ENCODE peak calls at places on chromosome 17, in four cellular contexts. One of them, this sample, is unnamed.
A peak's percentile ranks its signal among the peaks of the same experiment; 100 is the strongest.

GRCh38 chr17:17131876-17132275 is 74.3 kb downstream of the PLD6 start:
- DNase-seq in transverse colon: no peak
- DNase-seq in right lobe of liver: peak; percentile 17
- DNase-seq in A549: no peak
- DNase-seq in this sample: no peak

GRCh38 chr17:32350662-32351418 is 883 bp downstream of the ZNF207 start:
- DNase-seq in A549: no peak
- DNase-seq in right lobe of liver: no peak
- DNase-seq in transverse colon: peak; percentile 33
- DNase-seq in this sample: peak; percentile 78

GRCh38 chr17:32658470-32659418 is 172.0 kb downstream of the CDK5R1 start:
- DNase-seq in right lobe of liver: no peak
- DNase-seq in A549: no peak
- DNase-seq in transverse colon: no peak
- DNase-seq in this sample: no peak

GRCh38 chr17:45775148-45775547 is 9.0 kb upstream of the CRHR1 start:
- DNase-seq in right lobe of liver: no peak
- DNase-seq in transverse colon: no peak
- DNase-seq in A549: no peak
- DNase-seq in this sample: no peak

GRCh38 chr17:4986403-4986802 is 1.1 kb downstream of the CAMTA2 start:
- DNase-seq in right lobe of liver: no peak
- DNase-seq in A549: no peak
- DNase-seq in transverse colon: peak; percentile 37
- DNase-seq in this sample: no peak

GRCh38 chr17:55783684-55784245 is 32.9 kb downstream of the PCTP start:
- DNase-seq in A549: no peak
- DNase-seq in right lobe of liver: no peak
- DNase-seq in transverse colon: peak; percentile 46
- DNase-seq in this sample: peak; percentile 57

GRCh38 chr17:13024033-13024432 is 6.2 kb upstream of the ELAC2 start:
- DNase-seq in right lobe of liver: no peak
- DNase-seq in A549: no peak
- DNase-seq in transverse colon: no peak
- DNase-seq in this sample: no peak

GRCh38 chr17:74907012-74907411 is 13.6 kb upstream of the FADS6 start:
- DNase-seq in transverse colon: no peak
- DNase-seq in A549: no peak
- DNase-seq in right lobe of liver: no peak
- DNase-seq in this sample: no peak

GRCh38 chr17:69773081-69773480 is 301.9 kb upstream of the KCNJ16 start:
- DNase-seq in transverse colon: no peak
- DNase-seq in right lobe of liver: no peak
- DNase-seq in A549: no peak
- DNase-seq in this sample: no peak

GRCh38 chr17:75394332-75394918 is 11.1 kb downstream of the GRB2 start:
- DNase-seq in right lobe of liver: no peak
- DNase-seq in transverse colon: no peak
- DNase-seq in A549: no peak
- DNase-seq in this sample: no peak

GRCh38 chr17:49061524-49061943 is 64.3 kb downstream of the IGF2BP1 start:
- DNase-seq in A549: no peak
- DNase-seq in right lobe of liver: no peak
- DNase-seq in transverse colon: no peak
- DNase-seq in this sample: no peak

GRCh38 chr17:82926081-82926480 is 86.3 kb upstream of the ZNF750 start:
- DNase-seq in right lobe of liver: peak; percentile 14
- DNase-seq in transverse colon: no peak
- DNase-seq in A549: no peak
- DNase-seq in this sample: no peak

GRCh38 chr17:80263253-80264047 is 2.8 kb downstream of the RNF213 start:
- DNase-seq in A549: peak; percentile 66
- DNase-seq in right lobe of liver: peak; percentile 88
- DNase-seq in transverse colon: peak; percentile 94
- DNase-seq in this sample: peak; percentile 87

GRCh38 chr17:35846055-35846809 is 22.5 kb downstream of the HEATR9 start:
- DNase-seq in A549: no peak
- DNase-seq in right lobe of liver: no peak
- DNase-seq in transverse colon: no peak
- DNase-seq in this sample: peak; percentile 66

GRCh38 chr17:65584604-65585521 is 23.4 kb upstream of the AXIN2 start:
- DNase-seq in right lobe of liver: no peak
- DNase-seq in transverse colon: no peak
- DNase-seq in A549: no peak
- DNase-seq in this sample: peak; percentile 58

GRCh38 chr17:14268264-14268663 is 31.6 kb upstream of the CDRT15 start:
- DNase-seq in A549: no peak
- DNase-seq in transverse colon: no peak
- DNase-seq in right lobe of liver: no peak
- DNase-seq in this sample: no peak

GRCh38 chr17:17151962-17152361 is 54.2 kb downstream of the PLD6 start:
- DNase-seq in A549: peak; percentile 81
- DNase-seq in right lobe of liver: peak; percentile 90
- DNase-seq in transverse colon: peak; percentile 63
- DNase-seq in this sample: peak; percentile 96

GRCh38 chr17:5355416-5356129 is 63.9 kb downstream of the NUP88 start:
- DNase-seq in transverse colon: no peak
- DNase-seq in A549: no peak
- DNase-seq in right lobe of liver: no peak
- DNase-seq in this sample: peak; percentile 70

GRCh38 chr17:44556114-44556853 is 1.0 kb upstream of the FZD2 start:
- DNase-seq in transverse colon: peak; percentile 47
- DNase-seq in A549: peak; percentile 84
- DNase-seq in right lobe of liver: no peak
- DNase-seq in this sample: peak; percentile 67

GRCh38 chr17:343875-344752 is 8.5 kb downstream of the RPH3AL start:
- DNase-seq in transverse colon: no peak
- DNase-seq in right lobe of liver: no peak
- DNase-seq in A549: no peak
- DNase-seq in this sample: no peak

GRCh38 chr17:50364715-50365114 is 8.3 kb downstream of the MRPL27 start:
- DNase-seq in A549: no peak
- DNase-seq in transverse colon: no peak
- DNase-seq in right lobe of liver: no peak
- DNase-seq in this sample: peak; percentile 48

GRCh38 chr17:30095507-30096244 is 20.9 kb upstream of the NSRP1 start:
- DNase-seq in transverse colon: no peak
- DNase-seq in A549: peak; percentile 78
- DNase-seq in right lobe of liver: no peak
- DNase-seq in this sample: peak; percentile 79

GRCh38 chr17:33385133-33385532 is 92.0 kb upstream of the ASIC2 start:
- DNase-seq in right lobe of liver: no peak
- DNase-seq in transverse colon: no peak
- DNase-seq in A549: no peak
- DNase-seq in this sample: no peak

GRCh38 chr17:16286009-16286946 is 67.0 kb downstream of the CENPV start:
- DNase-seq in transverse colon: peak; percentile 92
- DNase-seq in right lobe of liver: peak; percentile 87
- DNase-seq in A549: peak; percentile 99
- DNase-seq in this sample: peak; percentile 93

GRCh38 chr17:322006-322780 is 30.4 kb downstream of the RPH3AL start:
- DNase-seq in A549: no peak
- DNase-seq in transverse colon: no peak
- DNase-seq in right lobe of liver: no peak
- DNase-seq in this sample: no peak

DNA sequence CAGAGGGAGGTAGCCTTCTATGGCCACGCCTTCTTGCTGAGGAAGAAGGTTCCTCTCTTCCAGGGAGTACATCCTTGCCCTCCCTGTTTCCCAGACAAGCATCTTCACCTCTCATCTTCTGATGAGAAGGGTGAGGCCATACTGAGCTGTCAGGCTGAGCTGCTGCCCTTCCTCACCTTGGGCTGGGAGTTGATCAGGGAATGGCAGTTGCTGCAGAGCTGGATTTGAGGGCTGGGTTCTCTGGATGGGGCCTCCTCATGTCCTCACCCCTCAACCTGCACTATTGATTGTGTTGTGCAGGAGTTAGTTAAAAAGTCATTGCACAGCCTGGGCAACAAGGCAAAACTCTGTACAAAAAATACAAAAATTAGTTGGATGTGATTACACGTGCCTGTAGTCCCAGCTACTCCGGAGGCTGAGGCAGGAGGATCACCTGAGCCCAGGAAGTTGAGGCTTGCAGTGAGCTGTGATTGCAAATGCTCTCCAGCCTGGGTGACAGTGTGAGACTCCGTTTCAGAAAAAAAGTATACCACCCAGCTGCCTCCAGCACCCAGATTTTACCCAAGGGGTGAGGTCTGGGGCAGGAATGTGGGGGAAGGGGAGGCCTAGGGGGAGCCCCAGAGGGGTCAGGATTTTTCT is 2.0 kb downstream of the ERBB2 start:
- DNase-seq in right lobe of liver: no peak
- DNase-seq in A549: no peak
- DNase-seq in transverse colon: no peak
- DNase-seq in this sample: no peak
- H3K4me3 ChIP-seq in right lobe of liver: no peak overlapping the region
- H3K4me3 ChIP-seq in A549: no peak overlapping the region
- H3K4me3 ChIP-seq in transverse colon: no peak overlapping the region
- H3K4me3 ChIP-seq in this sample: peak overlapping the region; percentile 72

GRCh38 chr17:3038941-3039340 is 24.5 kb downstream of the OR1D5 start:
- DNase-seq in transverse colon: no peak
- DNase-seq in A549: no peak
- DNase-seq in right lobe of liver: no peak
- DNase-seq in this sample: no peak

GRCh38 chr17:3046753-3047152 is 16.7 kb downstream of the OR1D5 start:
- DNase-seq in A549: no peak
- DNase-seq in right lobe of liver: no peak
- DNase-seq in transverse colon: no peak
- DNase-seq in this sample: no peak

GRCh38 chr17:3040882-3041281 is 22.5 kb downstream of the OR1D5 start:
- DNase-seq in transverse colon: no peak
- DNase-seq in right lobe of liver: no peak
- DNase-seq in A549: no peak
- DNase-seq in this sample: no peak

GRCh38 chr17:3039748-3040147 is 23.7 kb downstream of the OR1D5 start:
- DNase-seq in transverse colon: no peak
- DNase-seq in right lobe of liver: no peak
- DNase-seq in A549: no peak
- DNase-seq in this sample: no peak

GRCh38 chr17:3043737-3044365 is 19.6 kb downstream of the OR1D5 start:
- DNase-seq in transverse colon: no peak
- DNase-seq in A549: no peak
- DNase-seq in right lobe of liver: no peak
- DNase-seq in this sample: no peak
- TF ChIP-seq CTCF in transverse colon: no peak
- TF ChIP-seq CTCF in A549: no peak
- TF ChIP-seq CTCF in right lobe of liver: no peak
- TF ChIP-seq CTCF in this sample: no peak

GRCh38 chr17:60141111-60142018 is 8.4 kb upstream of the CA4 start:
- DNase-seq in right lobe of liver: no peak
- DNase-seq in transverse colon: no peak
- DNase-seq in A549: no peak
- DNase-seq in this sample: peak; percentile 23
- H3K4me3 ChIP-seq in right lobe of liver: no peak overlapping the region
- H3K4me3 ChIP-seq in transverse colon: no peak overlapping the region
- H3K4me3 ChIP-seq in A549: no peak overlapping the region
- H3K4me3 ChIP-seq in this sample: no peak overlapping the region

GRCh38 chr17:34638526-34639260 is 59.3 kb downstream of the TMEM132E start:
- DNase-seq in right lobe of liver: no peak
- DNase-seq in A549: no peak
- DNase-seq in transverse colon: no peak
- DNase-seq in this sample: no peak
- TF ChIP-seq CTCF in right lobe of liver: no peak
- TF ChIP-seq CTCF in A549: no peak
- TF ChIP-seq CTCF in transverse colon: peak; percentile 33
- TF ChIP-seq CTCF in this sample: no peak

GRCh38 chr17:8187517-8188407 is 2.2 kb downstream of the BORCS6 start:
- DNase-seq in transverse colon: peak; percentile 94
- DNase-seq in A549: peak; percentile 97
- DNase-seq in right lobe of liver: peak; percentile 83
- DNase-seq in this sample: peak; percentile 100
- H3K4me3 ChIP-seq in transverse colon: peak overlapping the region; percentile 75
- H3K4me3 ChIP-seq in A549: peak overlapping the region; percentile 71
- H3K4me3 ChIP-seq in right lobe of liver: peak overlapping the region; percentile 19
- H3K4me3 ChIP-seq in this sample: peak overlapping the region; percentile 89

DNA sequence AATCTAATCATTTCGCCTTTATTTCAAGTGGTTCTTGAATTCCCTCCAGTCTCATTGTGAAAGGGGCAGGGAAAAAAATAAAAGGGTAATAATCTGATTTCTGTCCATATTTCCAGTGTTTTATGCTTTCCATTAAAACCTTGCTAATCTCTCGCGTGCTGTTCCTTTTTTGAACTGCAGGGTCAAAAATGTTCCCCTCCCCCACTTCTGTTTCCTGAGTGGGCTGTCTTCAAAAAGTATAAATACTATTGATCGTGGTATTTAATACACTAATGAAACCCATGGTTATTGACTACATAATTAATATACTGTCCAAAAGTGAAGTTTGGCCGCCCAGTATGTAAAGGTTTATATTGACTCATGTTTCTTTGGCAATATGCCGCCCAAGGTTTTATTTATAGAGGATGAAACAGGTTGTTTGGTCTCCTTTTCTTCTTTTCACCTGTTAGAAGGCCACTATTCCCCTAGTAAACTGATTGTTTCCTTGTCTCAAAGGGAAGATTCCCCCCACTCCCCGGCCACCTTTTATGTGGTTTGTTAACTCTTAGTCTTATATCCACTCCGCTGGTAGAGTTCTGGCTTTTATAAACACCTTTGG is 69.7 kb downstream of the RPA1 start:
- DNase-seq in transverse colon: no peak
- DNase-seq in right lobe of liver: no peak
- DNase-seq in A549: peak; percentile 33
- DNase-seq in this sample: no peak
- TF ChIP-seq CTCF in transverse colon: no peak
- TF ChIP-seq CTCF in right lobe of liver: no peak
- TF ChIP-seq CTCF in A549: no peak
- TF ChIP-seq CTCF in this sample: peak; percentile 32

GRCh38 chr17:19265755-19266154 is 28.6 kb downstream of the EPN2 start:
- DNase-seq in A549: no peak
- DNase-seq in right lobe of liver: no peak
- DNase-seq in transverse colon: no peak
- DNase-seq in this sample: no peak
- H3K4me3 ChIP-seq in A549: no peak overlapping the region
- H3K4me3 ChIP-seq in right lobe of liver: no peak overlapping the region
- H3K4me3 ChIP-seq in transverse colon: no peak overlapping the region
- H3K4me3 ChIP-seq in this sample: no peak overlapping the region

This sample was measured in AG10803.